ENCODE peak calls at places on chromosome 9, in eight cellular contexts. B is A549; V is suprapubic skin; A is T-helper 17 cell; J is CD4-positive, alpha-beta T cell; Q is lung; D is effector memory CD4-positive, alpha-beta T cell; L is PC-9. K is an unnamed sample.
A peak's percentile ranks its signal among the peaks of the same experiment; 100 is the strongest.

GRCh38 chr9:134751630-134752029 is 110.0 kb downstream of the COL5A1 start:
- DNase-seq in B (no peak), Q (no peak), A (no peak), D (no peak), J (no peak), L (no peak), V (no peak), K (no peak)

GRCh38 chr9:18142964-18143363 is 331.0 kb upstream of the ADAMTSL1 start:
- DNase-seq in L (no peak), D (no peak), Q (no peak), J (no peak), A (no peak), V (no peak), B (no peak), K (no peak)

GRCh38 chr9:95031711-95032461 is 285.6 kb downstream of the FANCC start:
- DNase-seq in A (no peak), B (no peak), Q (no peak), D (no peak), J (no peak), L (no peak), V (no peak), K (no peak)

GRCh38 chr9:96486351-96487029 is 36.5 kb downstream of the HABP4 start:
- DNase-seq in J (no peak), L (peak; percentile 50), Q (peak; percentile 45), V (no peak), A (no peak), B (no peak), D (no peak), K (peak; percentile 53)

GRCh38 chr9:99050292-99050911 is 54.5 kb upstream of the TGFBR1 start:
- DNase-seq in Q (no peak), L (no peak), A (no peak), D (no peak), V (no peak), B (peak; percentile 22), J (no peak), K (no peak)

GRCh38 chr9:91818226-91818587 is 131.8 kb downstream of the ROR2 start:
- DNase-seq in J (no peak), B (no peak), V (no peak), L (no peak), Q (no peak), A (no peak), D (no peak), K (no peak)

GRCh38 chr9:33123632-33124031 is 43.5 kb downstream of the B4GALT1 start:
- DNase-seq in V (no peak), J (no peak), Q (no peak), D (no peak), L (no peak), A (no peak), B (no peak), K (no peak)

GRCh38 chr9:127557466-127557869 is 54.6 kb upstream of the STXBP1 start:
- DNase-seq in V (peak; percentile 74), A (no peak), Q (no peak), L (peak; percentile 85), D (no peak), J (peak; percentile 8), B (no peak), K (peak; percentile 77)

GRCh38 chr9:134125413-134126095 is 10.3 kb upstream of the WDR5 start:
- DNase-seq in A (no peak), V (no peak), J (no peak), Q (no peak), D (no peak), B (no peak), L (no peak), K (no peak)

GRCh38 chr9:21993893-21994525 is at the start of gene CDKN2A:
- DNase-seq in L (no peak), B (no peak), A (no peak), D (no peak), J (peak; percentile 38), Q (no peak), V (no peak), K (peak; percentile 78)

GRCh38 chr9:7813030-7813429 is 13.5 kb upstream of the DMAC1 start:
- DNase-seq in D (no peak), L (no peak), B (no peak), A (no peak), Q (no peak), J (no peak), V (no peak), K (no peak)

GRCh38 chr9:29176786-29177185 is 1603.5 kb upstream of the C9orf72 start:
- DNase-seq in V (no peak), A (no peak), J (no peak), L (no peak), D (no peak), Q (no peak), B (no peak), K (no peak)

GRCh38 chr9:42852133-42852532 is 668.7 kb downstream of the SPATA31A6 start:
- DNase-seq in A (no peak), V (no peak), D (no peak), Q (no peak), B (peak; percentile 73), L (no peak), J (no peak), K (peak; percentile 1)

GRCh38 chr9:131330814-131331600 is 41.5 kb downstream of the PLPP7 start:
- DNase-seq in L (no peak), D (no peak), A (no peak), B (no peak), V (no peak), J (no peak), Q (no peak), K (no peak)

GRCh38 chr9:72557549-72557948 is 36.1 kb downstream of the TMC1 start:
- DNase-seq in B (peak; percentile 98), V (no peak), Q (no peak), L (peak; percentile 77), A (peak; percentile 11), D (peak; percentile 1), J (no peak), K (peak; percentile 68)

GRCh38 chr9:92618633-92619225 is 51.2 kb downstream of the IPPK start:
- DNase-seq in B (no peak), Q (no peak), J (no peak), D (no peak), L (no peak), A (no peak), V (no peak), K (no peak)

GRCh38 chr9:12652973-12653372 is 40.2 kb upstream of the TYRP1 start:
- DNase-seq in B (no peak), V (no peak), L (no peak), Q (no peak), A (no peak), D (no peak), J (no peak), K (no peak)

GRCh38 chr9:2725126-2725525 is 7.8 kb downstream of the KCNV2 start:
- DNase-seq in A (no peak), J (no peak), D (no peak), Q (no peak), L (no peak), V (no peak), B (no peak), K (no peak)

GRCh38 chr9:133163559-133164208 is at the start of gene GBGT1:
- DNase-seq in J (no peak), B (no peak), L (peak; percentile 41), Q (no peak), D (no peak), V (no peak), A (peak; percentile 33), K (no peak)

GRCh38 chr9:110125207-110125751 is 82.7 kb downstream of the C9orf152 start:
- DNase-seq in A (no peak), Q (peak; percentile 80), L (no peak), D (no peak), V (peak; percentile 88), B (peak; percentile 94), J (no peak), K (peak; percentile 91)

GRCh38 chr9:120885968-120886367 is 9.0 kb upstream of the PHF19 start:
- DNase-seq in L (no peak), Q (no peak), D (no peak), A (no peak), V (no peak), B (no peak), J (no peak), K (no peak)

GRCh38 chr9:86454701-86455402 is 100.6 kb upstream of the TUT7 start:
- DNase-seq in L (no peak), Q (no peak), V (no peak), D (no peak), A (no peak), B (no peak), J (no peak), K (no peak)
- H3K9me3 ChIP-seq in L (no peaks in the 10 kb centered on the region), Q (no peaks in the 10 kb centered on the region), V (no peaks in the 10 kb centered on the region), D (no peaks in the 10 kb centered on the region), A (no peaks in the 10 kb centered on the region), B (no peaks in the 10 kb centered on the region), J (no peaks in the 10 kb centered on the region), K (no peaks in the 10 kb centered on the region)

DNA sequence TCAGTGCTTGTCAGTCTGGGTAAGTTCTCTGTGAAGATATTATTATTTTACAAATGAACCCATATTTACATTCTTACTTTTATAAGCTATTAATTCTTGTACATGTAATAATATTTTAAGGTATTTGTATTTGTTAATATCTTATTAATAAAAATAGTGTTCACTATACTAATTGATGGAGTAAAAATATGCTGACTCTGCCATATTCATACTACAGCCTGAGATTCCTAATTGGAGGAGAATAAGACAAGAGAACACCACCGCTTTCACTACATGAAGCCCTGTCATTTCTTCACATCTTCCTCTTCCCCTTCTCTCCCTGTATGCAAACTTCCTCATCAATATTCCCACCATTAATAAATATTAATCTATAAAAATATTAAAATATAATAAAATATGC is 167.6 kb upstream of the TUSC1 start:
- DNase-seq in A (no peak), B (no peak), J (no peak), D (no peak), Q (no peak), V (no peak), L (no peak), K (no peak)
- H3K9me3 ChIP-seq in A (no peaks in the 10 kb centered on the region), B (peaks cover 3% of the 10 kb centered on the region), J (no peaks in the 10 kb centered on the region), D (no peaks in the 10 kb centered on the region), Q (peaks cover 2% of the 10 kb centered on the region), V (no peaks in the 10 kb centered on the region), L (no peaks in the 10 kb centered on the region), K (no peaks in the 10 kb centered on the region)

DNA sequence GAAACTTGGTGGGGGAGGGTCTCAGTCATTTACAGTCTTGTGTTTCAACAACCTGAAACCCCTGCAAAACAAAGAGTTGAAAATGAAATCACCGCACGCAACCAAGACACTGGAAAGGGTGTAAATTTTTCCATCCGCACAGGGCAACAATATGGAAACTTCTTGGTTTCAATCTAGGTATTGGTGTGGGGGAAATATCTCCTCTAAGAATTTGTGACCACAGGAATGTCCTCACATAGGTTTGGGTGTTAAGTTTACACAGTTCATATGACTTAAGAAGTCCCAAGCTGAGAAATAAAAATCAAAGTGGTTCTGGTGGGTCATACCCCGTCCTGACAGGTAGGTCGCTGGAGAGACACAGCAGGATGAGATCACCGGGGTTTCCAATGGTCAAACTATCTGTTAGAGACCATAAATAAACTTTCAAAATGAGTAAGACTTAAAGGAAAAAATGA is 51.9 kb upstream of the PIP5K1B start:
- DNase-seq in L (no peak), V (no peak), J (no peak), Q (no peak), B (no peak), A (no peak), D (no peak), K (no peak)
- H3K9me3 ChIP-seq in L (no peaks in the 10 kb centered on the region), V (no peaks in the 10 kb centered on the region), J (no peaks in the 10 kb centered on the region), Q (no peaks in the 10 kb centered on the region), B (no peaks in the 10 kb centered on the region), A (no peaks in the 10 kb centered on the region), D (no peaks in the 10 kb centered on the region), K (no peaks in the 10 kb centered on the region)

DNA sequence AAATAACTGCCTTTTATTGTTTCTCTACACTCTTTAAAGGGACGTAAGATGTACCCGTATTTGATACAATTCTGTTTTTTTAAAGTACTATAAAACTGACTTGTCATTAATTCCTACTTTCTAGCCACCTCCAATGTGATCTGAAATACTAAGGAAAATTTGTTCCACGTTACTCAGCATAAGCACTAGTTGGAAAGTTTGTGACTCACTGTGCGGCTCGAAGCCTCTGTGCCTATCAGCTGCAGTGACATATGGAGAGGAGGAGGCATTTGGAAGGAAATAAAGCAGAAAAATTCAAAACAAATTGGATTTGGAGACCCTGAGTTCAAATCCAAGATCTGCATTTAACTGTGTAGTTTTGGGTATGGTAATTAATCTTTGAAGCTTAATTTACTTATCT is 339.4 kb downstream of the BRINP1 start:
- DNase-seq in Q (no peak), A (no peak), L (no peak), J (no peak), D (no peak), B (no peak), V (no peak), K (no peak)
- H3K9me3 ChIP-seq in Q (no peaks in the 10 kb centered on the region), A (no peaks in the 10 kb centered on the region), L (no peaks in the 10 kb centered on the region), J (peaks cover 4% of the 10 kb centered on the region), D (no peaks in the 10 kb centered on the region), B (no peaks in the 10 kb centered on the region), V (no peaks in the 10 kb centered on the region), K (peaks cover 2% of the 10 kb centered on the region)

K was measured in SJSA1.